ENCODE peak calls at places on chromosomes 5 and 9, in four cellular contexts. Y, N, X and S are unnamed samples.

GRCh38 chr5:79560774-79561524 is 47.0 kb upstream of the HOMER1 start:
- DNase-seq in Y (peak), X (no peak), N (no peak), S (no peak)

GRCh38 chr5:73031839-73032238 is 76.0 kb downstream of the FCHO2 start:
- DNase-seq in X (no peak), N (no peak), Y (no peak), S (peak)

GRCh38 chr9:130664191-130665028 is at the start of gene PRDM12:
- DNase-seq in X (no peak), N (peak), Y (no peak), S (no peak)

GRCh38 chr5:10708189-10708944 is 52.7 kb downstream of the DAP start:
- DNase-seq in X (no peak), Y (no peak), N (no peak), S (no peak)

GRCh38 chr5:78586251-78586650 is 62.3 kb downstream of the LHFPL2 start:
- DNase-seq in Y (no peak), X (no peak), N (no peak), S (no peak)

GRCh38 chr9:109369285-109369684 is 48.4 kb upstream of the EPB41L4B start:
- DNase-seq in X (no peak), Y (no peak), N (no peak), S (no peak)

GRCh38 chr5:56290378-56291057 is 57.4 kb upstream of the ANKRD55 start:
- DNase-seq in X (no peak), Y (no peak), N (no peak), S (no peak)

GRCh38 chr5:39998518-39998917 is 573.7 kb upstream of the DAB2 start:
- DNase-seq in X (no peak), N (no peak), Y (no peak), S (no peak)

GRCh38 chr9:73167614-73168013 is 15.9 kb downstream of the ANXA1 start:
- DNase-seq in X (no peak), Y (no peak), N (no peak), S (no peak)

GRCh38 chr5:172798422-172799215 is 27.6 kb upstream of the DUSP1 start:
- DNase-seq in X (no peak), N (no peak), Y (no peak), S (no peak)

GRCh38 chr9:137967280-137967943 is 89.8 kb downstream of the CACNA1B start:
- DNase-seq in Y (no peak), X (no peak), N (no peak), S (no peak)

GRCh38 chr5:93532370-93532769 is 48.6 kb downstream of the NR2F1-AS1 start:
- DNase-seq in N (no peak), Y (no peak), X (peak), S (no peak)

GRCh38 chr5:115766608-115767007 is 49.9 kb downstream of the CDO1 start:
- DNase-seq in Y (no peak), N (no peak), X (no peak), S (no peak)

GRCh38 chr5:139418804-139419203 is 14.9 kb upstream of the SPATA24 start:
- DNase-seq in X (no peak), N (no peak), Y (no peak), S (no peak)

GRCh38 chr5:59842999-59843398 is 50.5 kb downstream of the PDE4D start:
- DNase-seq in X (no peak), Y (no peak), N (no peak), S (no peak)

GRCh38 chr9:85339337-85339736 is 402.4 kb downstream of the AGTPBP1 start:
- DNase-seq in X (no peak), Y (no peak), N (no peak), S (no peak)

GRCh38 chr5:124206540-124206939 is 539.9 kb downstream of the ZNF608 start:
- DNase-seq in X (no peak), Y (no peak), N (no peak), S (no peak)

GRCh38 chr5:120942551-120942950 is 478.5 kb downstream of the PRR16 start:
- DNase-seq in Y (no peak), N (no peak), X (no peak), S (no peak)

GRCh38 chr9:136820947-136821332 is 13.2 kb downstream of the RABL6 start:
- DNase-seq in Y (no peak), X (no peak), N (peak), S (no peak)

GRCh38 chr9:36833954-36834353 is 200.1 kb downstream of the PAX5 start:
- DNase-seq in X (no peak), N (peak), Y (no peak), S (no peak)

GRCh38 chr5:145840458-145841132 is 5.5 kb upstream of the PRELID2 start:
- DNase-seq in X (no peak), Y (no peak), N (no peak), S (no peak)

GRCh38 chr5:64958757-64959391 is 190.1 kb downstream of the CWC27 start:
- DNase-seq in X (peak), Y (no peak), N (no peak), S (peak)

GRCh38 chr5:31104775-31105174 is 88.7 kb upstream of the CDH6 start:
- DNase-seq in Y (no peak), N (no peak), X (no peak), S (no peak)

GRCh38 chr5:31106259-31106658 is 87.2 kb upstream of the CDH6 start:
- DNase-seq in Y (no peak), N (no peak), X (no peak), S (no peak)

GRCh38 chr5:31106742-31107546 is 86.5 kb upstream of the CDH6 start:
- DNase-seq in Y (no peak), X (no peak), N (no peak), S (no peak)
- TF ChIP-seq ATF3 in Y (no peak), X (no peak), N (no peak), S (no peak)

GRCh38 chr9:124263800-124264426 is 6.2 kb downstream of the NEK6 start:
- DNase-seq in X (peak), N (no peak), Y (no peak), S (no peak)
- TF ChIP-seq ATF3 in X (no peak), N (no peak), Y (no peak), S (no peak)

GRCh38 chr5:104344809-104345512 is 782.4 kb upstream of the NUDT12 start:
- DNase-seq in Y (no peak), X (peak), N (no peak), S (peak)
- TF ChIP-seq ATF3 in Y (no peak), X (no peak), N (no peak), S (no peak)

DNA sequence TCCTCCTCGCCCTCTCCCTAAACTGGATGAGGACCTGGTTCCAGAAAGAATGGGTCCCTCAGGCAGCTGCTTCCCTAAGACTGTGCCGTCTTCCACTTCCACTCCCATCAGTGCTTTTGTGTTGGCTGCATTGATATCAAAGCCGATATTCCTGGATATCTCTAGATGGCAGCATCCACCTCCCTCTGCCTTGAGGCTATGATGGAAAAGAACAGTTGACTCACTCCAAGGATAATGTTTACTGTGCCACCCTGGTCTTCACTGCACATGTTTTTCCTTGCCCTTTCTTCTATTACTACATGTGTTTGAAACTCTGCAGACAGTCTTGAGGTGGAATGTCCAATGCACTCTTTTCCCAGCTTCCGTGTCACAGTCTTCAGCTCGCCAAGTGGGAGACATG is 211.6 kb downstream of the MAST4 start:
- DNase-seq in N (no peak), X (peak), Y (no peak), S (peak)
- TF ChIP-seq ATF3 in N (no peak), X (no peak), Y (no peak), S (no peak)

GRCh38 chr5:180802325-180803180 is at the start of gene MGAT1:
- DNase-seq in Y (no peak), X (peak), N (peak), S (no peak)

GRCh38 chr5:180801596-180802324 is 846 bp downstream of the MGAT1 start:
- DNase-seq in N (no peak), Y (no peak), X (no peak), S (no peak)

GRCh38 chr5:180806351-180807011 is 3.9 kb upstream of the MGAT1 start:
- DNase-seq in N (no peak), Y (no peak), X (no peak), S (no peak)

GRCh38 chr5:180803181-180804128 is 849 bp upstream of the MGAT1 start:
- DNase-seq in Y (peak), X (peak), N (peak), S (no peak)

DNA sequence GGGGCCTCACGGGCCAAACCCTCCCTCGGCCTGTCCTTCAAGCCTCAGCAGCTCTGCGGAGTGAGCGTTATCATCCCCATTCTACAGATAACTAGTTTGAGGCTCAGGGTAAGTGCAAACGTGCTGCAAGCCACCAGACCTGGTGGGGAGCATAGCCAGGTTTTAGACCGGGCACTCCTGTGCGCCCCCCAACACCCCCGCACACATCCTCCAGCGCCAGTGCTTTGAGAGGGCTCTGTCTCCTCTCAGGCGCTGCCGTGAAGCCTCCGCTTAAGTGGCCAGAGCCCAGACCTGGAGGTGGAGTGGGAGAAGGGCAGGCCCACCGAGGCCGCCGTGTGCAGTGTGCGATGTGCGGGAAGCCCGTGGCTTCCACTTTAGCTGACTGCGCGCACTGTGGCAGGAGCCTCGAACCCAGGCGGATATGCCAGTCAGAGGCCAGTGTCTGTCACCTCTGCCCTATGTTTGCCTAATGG is 1.6 kb upstream of the MGAT1 start:
- DNase-seq in Y (no peak), X (no peak), N (no peak), S (no peak)
- TF ChIP-seq ATF3 in Y (no peak), X (no peak), N (no peak), S (no peak)

DNA sequence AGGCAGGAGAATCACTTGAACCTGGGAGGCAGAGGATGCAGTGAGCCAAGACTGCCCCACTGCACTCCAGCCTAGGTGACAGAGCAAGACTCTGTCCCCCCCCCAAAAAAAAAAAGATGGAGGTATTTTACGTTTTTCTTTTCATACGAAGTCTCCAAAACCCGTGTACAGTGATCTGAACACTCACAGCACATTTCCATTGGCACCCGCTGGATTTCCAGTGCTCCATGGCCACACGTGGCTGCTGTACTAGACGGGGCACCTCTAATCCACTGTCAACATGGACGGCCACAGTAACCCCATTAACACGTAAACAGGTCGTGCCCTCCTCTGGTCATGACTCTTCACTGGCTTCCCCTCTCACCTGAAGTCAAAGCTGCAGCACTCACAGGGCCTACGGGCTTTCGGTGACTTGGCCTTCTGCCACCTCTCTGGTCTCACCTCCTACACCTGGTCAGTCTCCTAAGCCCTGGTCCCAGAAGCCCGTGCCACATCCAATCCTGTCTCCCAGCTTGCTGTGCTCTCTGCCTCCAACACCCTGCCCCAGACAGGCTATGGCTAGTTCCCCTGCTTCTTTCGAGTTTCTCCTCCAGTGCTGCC is 22.1 kb downstream of the TBC1D9B start:
- DNase-seq in Y (no peak), N (no peak), X (no peak), S (no peak)
- TF ChIP-seq ATF3 in Y (no peak), N (no peak), X (no peak), S (no peak)

GRCh38 chr9:118395415-118395814 is 691.2 kb downstream of the TLR4 start:
- DNase-seq in N (no peak), Y (peak), X (no peak), S (no peak)
- TF ChIP-seq ATF3 in N (no peak), Y (no peak), X (no peak), S (no peak)